ENCODE peak calls at places on chromosomes 6 and 20, in nine cellular contexts. C is AG09309, G is epithelial cell of esophagus, J is fibroblast of mammary gland, F is testis, S is GM13977, K is IMR-90, H is WTC11, D is adrenal gland. Z is an unnamed sample.

GRCh38 chr20:48283470-48284110 is 498.3 kb upstream of the SULF2 start:
- DNase-seq in F (no peak), S (no peak), C (peak; percentile 85), H (no peak), K (peak; percentile 93), J (peak; percentile 77), D (no peak), G (peak; percentile 80), Z (peak; percentile 97)

GRCh38 chr20:44111712-44112335 is 75.2 kb downstream of the JPH2 start:
- DNase-seq in D (no peak), S (no peak), G (peak; percentile 42), F (no peak), H (no peak), C (no peak), J (peak; percentile 12), K (peak; percentile 7), Z (peak; percentile 29)

GRCh38 chr20:36035720-36036119 is 67.3 kb downstream of the CNBD2 start:
- DNase-seq in G (peak; percentile 95), K (no peak), D (no peak), C (no peak), S (no peak), F (no peak), J (peak; percentile 17), H (no peak), Z (no peak)

GRCh38 chr6:89454300-89454699 is 21.3 kb downstream of the ANKRD6 start:
- DNase-seq in J (peak; percentile 16), S (no peak), G (no peak), F (no peak), C (no peak), K (no peak), D (no peak), H (no peak), Z (no peak)

GRCh38 chr6:36954262-36954931 is at the start of gene PI16:
- DNase-seq in D (peak; percentile 8), K (no peak), J (no peak), H (peak; percentile 8), F (no peak), C (no peak), S (no peak), G (no peak), Z (no peak)

GRCh38 chr20:62832951-62833391 is 16.1 kb downstream of the COL9A3 start:
- DNase-seq in G (no peak), D (peak; percentile 72), J (no peak), S (no peak), H (no peak), F (no peak), C (no peak), K (no peak), Z (no peak)

GRCh38 chr6:147947521-147947920 is 395.1 kb upstream of the SASH1 start:
- DNase-seq in K (peak; percentile 10), J (peak; percentile 60), G (peak; percentile 27), S (no peak), F (peak; percentile 15), D (no peak), C (peak; percentile 71), H (no peak), Z (peak; percentile 51)

GRCh38 chr20:49054032-49054643 is 8.0 kb downstream of the CSE1L start:
- DNase-seq in J (no peak), D (no peak), F (no peak), C (no peak), K (no peak), S (peak; percentile 36), H (no peak), G (no peak), Z (no peak)

GRCh38 chr6:87731818-87732661 is 30.0 kb upstream of the AKIRIN2 start:
- DNase-seq in J (peak; percentile 94), F (peak; percentile 88), C (peak; percentile 94), G (peak; percentile 99), S (peak; percentile 52), H (no peak), K (peak; percentile 86), D (peak; percentile 94), Z (peak; percentile 99)

GRCh38 chr6:39608652-39609345 is 116.4 kb downstream of the KIF6 start:
- DNase-seq in H (no peak), J (no peak), C (no peak), S (no peak), D (no peak), K (no peak), F (no peak), G (no peak), Z (no peak)

GRCh38 chr6:71351190-71351589 is 62.6 kb downstream of the OGFRL1 start:
- DNase-seq in S (no peak), C (no peak), D (no peak), H (no peak), G (no peak), K (no peak), F (no peak), J (peak; percentile 37), Z (no peak)

GRCh38 chr6:84892666-84893065 is 128.3 kb upstream of the TBX18 start:
- DNase-seq in D (no peak), J (peak; percentile 85), C (peak; percentile 38), G (peak; percentile 14), S (no peak), K (no peak), F (no peak), H (no peak), Z (peak; percentile 59)

GRCh38 chr6:1393641-1394283 is 4.4 kb downstream of the FOXF2 start:
- DNase-seq in K (no peak), D (no peak), H (no peak), F (no peak), J (no peak), G (no peak), C (no peak), S (no peak), Z (no peak)

GRCh38 chr6:74715362-74716068 is 490.3 kb downstream of the COL12A1 start:
- DNase-seq in S (no peak), H (no peak), F (no peak), C (no peak), K (peak; percentile 79), D (no peak), J (peak; percentile 62), G (peak; percentile 62), Z (peak; percentile 75)

GRCh38 chr20:1816384-1817381 is 78.5 kb upstream of the SIRPA start:
- DNase-seq in F (peak; percentile 4), S (no peak), H (no peak), D (peak; percentile 79), G (peak; percentile 83), J (peak; percentile 77), C (peak; percentile 90), K (peak; percentile 63), Z (peak; percentile 85)

GRCh38 chr20:59827138-59828056 is 106.0 kb downstream of the SYCP2 start:
- DNase-seq in F (peak; percentile 12), G (no peak), C (no peak), D (no peak), H (no peak), K (no peak), J (no peak), S (no peak), Z (no peak)

DNA sequence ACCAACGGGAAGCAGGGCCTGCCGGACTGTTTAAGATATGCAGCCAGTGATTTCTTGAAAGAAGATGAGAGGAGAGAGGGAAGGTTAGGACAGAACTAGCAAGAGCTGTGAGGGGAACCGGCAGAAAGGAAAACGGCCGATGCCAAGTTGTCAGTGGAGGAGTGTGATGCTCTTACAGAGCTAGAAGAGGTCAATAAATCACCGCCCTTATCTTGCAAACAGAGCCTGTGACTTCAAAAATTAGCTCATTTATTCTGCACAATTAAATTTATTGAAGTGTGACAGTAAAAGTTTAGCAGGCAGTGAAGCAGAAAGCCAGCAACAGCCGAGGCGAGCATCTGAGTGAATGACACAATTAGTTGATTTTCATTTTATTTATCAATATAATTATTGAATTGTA is 509.5 kb upstream of the ID4 start:
- DNase-seq in C (no peak), S (no peak), G (no peak), J (no peak), F (no peak), H (no peak), K (no peak), D (no peak), Z (no peak)
- TF ChIP-seq CTCF in C (no peak), S (no peak), G (no peak), J (no peak), F (no peak), H (no peak), K (no peak), D (no peak), Z (no peak)

GRCh38 chr20:45218133-45218532 is 3.0 kb upstream of the SEMG2 start:
- DNase-seq in D (no peak), H (no peak), K (no peak), F (no peak), C (no peak), S (no peak), J (no peak), G (no peak), Z (no peak)

GRCh38 chr20:45212831-45213230 is 6.0 kb downstream of the SEMG1 start:
- DNase-seq in F (no peak), H (no peak), C (no peak), D (no peak), K (no peak), G (no peak), J (no peak), S (no peak), Z (no peak)

GRCh38 chr20:45221076-45221475 is at the start of gene SEMG2:
- DNase-seq in C (no peak), J (no peak), G (no peak), F (no peak), K (no peak), D (no peak), H (no peak), S (no peak), Z (no peak)

GRCh38 chr20:45223136-45223535 is 2.0 kb downstream of the SEMG2 start:
- DNase-seq in K (no peak), S (no peak), G (peak; percentile 55), D (no peak), C (no peak), J (no peak), F (no peak), H (no peak), Z (no peak)

DNA sequence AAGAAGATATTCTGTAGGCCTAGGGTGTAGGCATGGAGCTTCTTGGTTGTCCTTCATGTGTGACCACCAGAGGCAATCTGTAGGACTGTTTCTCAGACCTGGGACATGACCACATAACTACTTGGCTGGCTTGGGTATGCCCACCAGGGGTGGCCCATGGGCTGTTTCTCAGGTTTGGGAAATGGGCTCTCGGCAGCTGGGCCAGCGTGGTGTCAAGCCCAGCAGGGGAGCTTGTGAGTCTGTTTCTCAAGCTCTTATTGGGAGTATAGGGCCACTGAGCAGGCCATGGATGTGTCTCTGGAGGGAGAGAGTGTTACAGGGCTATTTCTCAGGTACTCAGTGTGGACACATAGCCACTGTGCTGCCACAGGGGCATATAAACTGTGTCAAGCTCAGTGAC is 2.5 kb upstream of the SEMG2 start:
- DNase-seq in K (no peak), J (no peak), C (no peak), G (no peak), S (no peak), D (no peak), H (no peak), F (no peak), Z (no peak)
- TF ChIP-seq CTCF in K (no peak), J (no peak), C (no peak), G (no peak), S (no peak), D (no peak), H (no peak), F (no peak), Z (no peak)

GRCh38 chr6:30612213-30612612 is 4.8 kb downstream of the PPP1R10 start:
- DNase-seq in G (peak; percentile 45), J (peak; percentile 61), S (no peak), C (no peak), K (peak; percentile 57), H (no peak), F (no peak), D (no peak), Z (peak; percentile 56)
- TF ChIP-seq CTCF in G (peak; percentile 45), J (peak; percentile 54), S (no peak), C (peak; percentile 47), K (peak; percentile 45), H (no peak), F (no peak), D (no peak), Z (peak; percentile 52)

GRCh38 chr20:24164360-24164759 is 175.8 kb upstream of the GGTLC1 start:
- DNase-seq in C (no peak), H (peak; percentile 76), K (no peak), S (no peak), D (no peak), G (peak; percentile 38), J (no peak), F (no peak), Z (peak; percentile 14)
- TF ChIP-seq CTCF in C (peak; percentile 65), H (peak; percentile 39), K (peak; percentile 31), S (peak; percentile 37), D (no peak), G (peak; percentile 58), J (peak; percentile 14), F (no peak), Z (peak; percentile 50)